ENCODE peak calls at places on chromosomes 12 and 14, in four cellular contexts. Z is K562, C is GM12878, Y is HepG2. J is an unnamed sample.
A peak's percentile ranks its signal among the peaks of the same experiment; 100 is the strongest.

GRCh38 chr12:2322554-2323120 is 269.9 kb downstream of the CACNA1C start:
- DNase-seq in Y (no peak), Z (no peak), C (no peak), J (no peak)

GRCh38 chr12:10901427-10901826 is 7.9 kb downstream of the TAS2R13 start:
- DNase-seq in C (no peak), Z (peak; percentile 38), Y (peak; percentile 34), J (no peak)

GRCh38 chr12:106982229-106982628 is 4.7 kb downstream of the MTERF2 start:
- DNase-seq in C (no peak), Y (no peak), Z (no peak), J (no peak)

GRCh38 chr12:84727964-84728363 is 184.6 kb downstream of the SLC6A15 start:
- DNase-seq in Z (no peak), Y (peak; percentile 33), C (no peak), J (no peak)

GRCh38 chr12:52097045-52097666 is 17.7 kb downstream of the SMIM41 start:
- DNase-seq in Z (no peak), C (no peak), Y (no peak), J (peak; percentile 7)

GRCh38 chr14:99516156-99517045 is 35.2 kb downstream of the CCNK start:
- DNase-seq in Y (no peak), C (no peak), Z (no peak), J (peak; percentile 19)

GRCh38 chr12:88245905-88246304 is 103.8 kb downstream of the TMTC3 start:
- DNase-seq in C (no peak), Y (no peak), Z (no peak), J (no peak)

GRCh38 chr14:65222434-65222833 is 120.1 kb upstream of the MAX start:
- DNase-seq in Y (no peak), Z (peak; percentile 65), C (no peak), J (peak; percentile 48)

GRCh38 chr14:31944256-31945073 is 132.6 kb upstream of the ARHGAP5 start:
- DNase-seq in C (no peak), Z (peak; percentile 15), Y (peak; percentile 96), J (no peak)

GRCh38 chr14:75222208-75222701 is 45.8 kb upstream of the TMED10 start:
- DNase-seq in Y (no peak), Z (peak; percentile 34), C (peak; percentile 53), J (no peak)

GRCh38 chr12:105947906-105948305 is 190.8 kb downstream of the NUAK1 start:
- DNase-seq in Y (no peak), Z (no peak), C (no peak), J (no peak)

GRCh38 chr12:95554532-95555071 is 3.3 kb upstream of the USP44 start:
- DNase-seq in Y (no peak), Z (no peak), C (no peak), J (no peak)

GRCh38 chr12:108568653-108569154 is 6.3 kb downstream of the ISCU start:
- DNase-seq in Z (no peak), C (peak; percentile 99), Y (no peak), J (no peak)

GRCh38 chr12:106226884-106227640 is 20.8 kb downstream of the CKAP4 start:
- DNase-seq in C (no peak), Z (peak; percentile 57), Y (peak; percentile 55), J (peak; percentile 79)

GRCh38 chr14:66009104-66009503 is 477.1 kb upstream of the CCDC196 start:
- DNase-seq in Z (no peak), C (no peak), Y (no peak), J (no peak)

GRCh38 chr14:72847721-72848120 is 46.2 kb downstream of the DPF3 start:
- DNase-seq in C (no peak), Z (no peak), Y (no peak), J (no peak)

GRCh38 chr12:2172040-2172439 is 119.3 kb downstream of the CACNA1C start:
- DNase-seq in Y (no peak), C (no peak), Z (no peak), J (peak; percentile 60)

GRCh38 chr12:31914927-31915326 is 44.3 kb upstream of the RESF1 start:
- DNase-seq in C (no peak), Y (no peak), Z (no peak), J (no peak)

GRCh38 chr14:99329711-99330315 is 57.8 kb upstream of the BCL11B start:
- DNase-seq in C (no peak), Z (no peak), Y (no peak), J (no peak)

GRCh38 chr12:54411398-54412241 is 7.4 kb downstream of the ITGA5 start:
- DNase-seq in C (no peak), Y (no peak), Z (peak; percentile 55), J (no peak)

GRCh38 chr12:102960766-102961487 is 3.5 kb downstream of the ASCL1 start:
- DNase-seq in Y (no peak), Z (no peak), C (no peak), J (no peak)

GRCh38 chr12:67400742-67401141 is 131.6 kb downstream of the CAND1 start:
- DNase-seq in Z (no peak), Y (no peak), C (no peak), J (no peak)

GRCh38 chr12:97752129-97752528 is 289.5 kb downstream of the RMST start:
- DNase-seq in Z (no peak), C (no peak), Y (no peak), J (no peak)

GRCh38 chr14:103391048-103391447 is 5.8 kb downstream of the MARK3 start:
- DNase-seq in C (no peak), Y (peak; percentile 44), Z (peak; percentile 47), J (peak; percentile 61)

GRCh38 chr14:35406811-35407630 is 2.5 kb upstream of the NFKBIA start:
- DNase-seq in Z (peak; percentile 65), C (no peak), Y (peak; percentile 87), J (peak; percentile 54)

GRCh38 chr12:114729731-114730130 is 45.8 kb upstream of the TBX3 start:
- DNase-seq in Z (no peak), Y (no peak), C (no peak), J (no peak)

GRCh38 chr14:71235865-71236264 is 328.6 kb downstream of the PCNX1 start:
- DNase-seq in C (no peak), Y (no peak), Z (no peak), J (peak; percentile 75)

GRCh38 chr12:31390991-31391390 is 65.0 kb upstream of the SINHCAF start:
- DNase-seq in C (no peak), Y (no peak), Z (no peak), J (no peak)

GRCh38 chr12:67422081-67422480 is 152.9 kb downstream of the CAND1 start:
- DNase-seq in C (no peak), Z (no peak), Y (no peak), J (no peak)

GRCh38 chr12:99249543-99249942 is 398.0 kb upstream of the GARIN6 start:
- DNase-seq in Z (no peak), Y (no peak), C (no peak), J (no peak)

GRCh38 chr12:97308576-97309198 is 153.9 kb upstream of the RMST start:
- DNase-seq in C (peak; percentile 15), Z (peak; percentile 50), Y (peak; percentile 39), J (no peak)

DNA sequence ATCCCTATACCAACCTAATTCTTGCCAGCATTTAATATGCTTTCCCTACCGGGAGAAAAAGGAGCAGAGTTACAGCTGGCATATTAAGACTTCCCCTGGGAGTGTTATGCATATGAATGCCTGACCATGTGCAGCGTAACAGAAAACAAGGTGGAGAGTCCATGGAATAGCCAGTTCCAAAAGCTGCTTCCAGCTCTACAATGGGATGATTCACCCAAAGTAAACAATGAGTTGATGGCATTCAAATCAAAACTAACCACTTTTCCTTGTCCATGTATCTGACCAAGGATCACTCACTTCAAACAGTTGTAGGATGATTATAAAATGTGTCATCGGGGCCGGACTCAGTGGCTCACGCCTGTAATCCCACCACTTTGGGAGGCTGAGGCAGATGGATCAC is 48.2 kb upstream of the BICDL1 start:
- DNase-seq in Z (no peak), Y (peak; percentile 89), C (no peak), J (no peak)
- TF ChIP-seq NFIC in Z (no peak), Y (no peak), C (no peak), J (no peak)

GRCh38 chr12:118055144-118055557 is 5.8 kb downstream of the WSB2 start:
- DNase-seq in Y (peak; percentile 68), Z (peak; percentile 80), C (no peak), J (peak; percentile 69)
- TF ChIP-seq NFIC in Y (no peak), Z (no peak), C (no peak), J (no peak)

GRCh38 chr14:68553326-68553725 is 239.5 kb downstream of the ZFP36L1 start:
- DNase-seq in Y (no peak), Z (no peak), C (no peak), J (no peak)

GRCh38 chr14:68554231-68554630 is 238.6 kb downstream of the ZFP36L1 start:
- DNase-seq in C (no peak), Z (no peak), Y (no peak), J (no peak)

GRCh38 chr14:68552075-68552474 is 240.8 kb downstream of the ZFP36L1 start:
- DNase-seq in C (no peak), Y (no peak), Z (no peak), J (no peak)

GRCh38 chr14:68551045-68551683 is 241.7 kb downstream of the ZFP36L1 start:
- DNase-seq in C (no peak), Y (no peak), Z (no peak), J (no peak)

DNA sequence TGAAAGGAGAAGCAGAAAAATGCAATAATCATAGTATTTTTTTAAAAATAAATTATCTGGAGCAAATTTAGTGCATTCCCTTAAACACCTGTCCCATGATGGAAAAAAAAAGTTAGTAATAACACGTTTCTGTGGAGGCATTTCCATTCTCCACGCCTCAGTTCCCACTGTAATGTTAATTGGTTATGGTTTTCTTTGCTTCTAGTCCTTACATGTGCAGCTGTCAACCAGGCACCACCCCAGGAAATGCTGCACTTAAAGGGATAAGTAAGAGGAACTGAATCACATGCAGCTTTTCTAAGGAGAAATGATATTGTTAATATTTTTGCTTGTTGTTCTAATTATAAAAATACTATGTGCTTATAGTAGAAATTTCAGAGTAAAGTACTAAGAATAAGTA is 240.3 kb downstream of the ZFP36L1 start:
- DNase-seq in Y (no peak), C (no peak), Z (no peak), J (no peak)
- TF ChIP-seq NFIC in Y (no peak), C (no peak), Z (no peak), J (no peak)

GRCh38 chr12:40034712-40035111 is 71.2 kb downstream of the SLC2A13 start:
- DNase-seq in C (no peak), Z (no peak), Y (no peak), J (no peak)

GRCh38 chr12:40034156-40034555 is 71.7 kb downstream of the SLC2A13 start:
- DNase-seq in Z (no peak), Y (no peak), C (no peak), J (no peak)

GRCh38 chr12:40031965-40032364 is 73.9 kb downstream of the SLC2A13 start:
- DNase-seq in C (no peak), Y (no peak), Z (no peak), J (no peak)

GRCh38 chr12:40032433-40033259 is 73.2 kb downstream of the SLC2A13 start:
- DNase-seq in Z (no peak), C (no peak), Y (no peak), J (no peak)

GRCh38 chr12:40033260-40033649 is 72.6 kb downstream of the SLC2A13 start:
- DNase-seq in Z (no peak), Y (no peak), C (no peak), J (no peak)
- TF ChIP-seq NFIC in Z (no peak), Y (no peak), C (no peak), J (no peak)

J was measured in SK-N-SH.